ENCODE peak calls at places on chromosomes 11 and 22, in eight cellular contexts. X is fibroblast of lung, R is mesendoderm, N is trophoblast cell, I is SK-N-SH, J is mammary epithelial cell, U is hepatocyte, V is HCT116. L is an unnamed sample.

GRCh38 chr11:69105431-69106123 is 50.2 kb upstream of the SMIM38 start:
- DNase-seq in X (no peak), R (no peak), N (no peak), I (peak; percentile 80), J (no peak), U (no peak), V (no peak), L (no peak)

GRCh38 chr11:76194872-76195668 is 11.2 kb downstream of the WNT11 start:
- DNase-seq in X (no peak), R (no peak), N (no peak), I (no peak), J (no peak), U (no peak), V (no peak), L (no peak)

GRCh38 chr11:113632981-113633380 is 73.1 kb downstream of the TMPRSS5 start:
- DNase-seq in X (no peak), R (no peak), N (no peak), I (no peak), J (no peak), U (no peak), V (no peak), L (no peak)

GRCh38 chr22:31087744-31088215 is 6.7 kb downstream of the SMTN start:
- DNase-seq in X (no peak), R (no peak), N (no peak), I (peak; percentile 8), J (no peak), U (no peak), V (no peak), L (no peak)

GRCh38 chr22:32410459-32410858 is 1.6 kb downstream of the RTCB start:
- DNase-seq in X (no peak), R (no peak), N (peak; percentile 30), I (no peak), J (peak; percentile 69), U (no peak), V (no peak), L (no peak)

GRCh38 chr11:62544521-62545436 is 1.8 kb downstream of the AHNAK start:
- DNase-seq in X (no peak), R (no peak), N (no peak), I (no peak), J (no peak), U (peak; percentile 55), V (no peak), L (no peak)

GRCh38 chr22:32627091-32627490 is 152.5 kb downstream of the FBXO7 start:
- DNase-seq in X (no peak), R (no peak), N (no peak), I (no peak), J (no peak), U (no peak), V (no peak), L (no peak)

GRCh38 chr11:76233936-76234703 is 27.8 kb upstream of the WNT11 start:
- DNase-seq in X (peak; percentile 44), R (no peak), N (peak; percentile 64), I (peak; percentile 74), J (peak; percentile 14), U (peak; percentile 46), V (no peak), L (peak; percentile 89)

GRCh38 chr22:46267431-46268279 is at the start of gene TTC38:
- DNase-seq in X (peak; percentile 78), R (peak; percentile 77), N (peak; percentile 73), I (peak; percentile 99), J (peak; percentile 68), U (peak; percentile 91), V (peak; percentile 75), L (peak; percentile 82)

GRCh38 chr22:20424553-20424936 is 13.1 kb downstream of the SCARF2 start:
- DNase-seq in X (no peak), R (no peak), N (no peak), I (no peak), J (no peak), U (no peak), V (no peak), L (no peak)

GRCh38 chr11:12674571-12674935 is 332 bp downstream of the TEAD1 start:
- DNase-seq in X (no peak), R (no peak), N (no peak), I (peak; percentile 81), J (no peak), U (no peak), V (no peak), L (no peak)

GRCh38 chr22:50548046-50548912 is 2.6 kb downstream of the KLHDC7B start:
- DNase-seq in X (no peak), R (no peak), N (no peak), I (peak; percentile 38), J (no peak), U (no peak), V (no peak), L (peak; percentile 84)

GRCh38 chr11:86515297-86516094 is 140.8 kb downstream of the CCDC81 start:
- DNase-seq in X (peak; percentile 74), R (peak; percentile 93), N (peak; percentile 69), I (peak; percentile 43), J (peak; percentile 97), U (peak; percentile 60), V (no peak), L (no peak)

GRCh38 chr22:50007057-50007511 is 5.5 kb downstream of the IL17REL start:
- DNase-seq in X (no peak), R (no peak), N (no peak), I (no peak), J (no peak), U (peak; percentile 26), V (no peak), L (no peak)

DNA sequence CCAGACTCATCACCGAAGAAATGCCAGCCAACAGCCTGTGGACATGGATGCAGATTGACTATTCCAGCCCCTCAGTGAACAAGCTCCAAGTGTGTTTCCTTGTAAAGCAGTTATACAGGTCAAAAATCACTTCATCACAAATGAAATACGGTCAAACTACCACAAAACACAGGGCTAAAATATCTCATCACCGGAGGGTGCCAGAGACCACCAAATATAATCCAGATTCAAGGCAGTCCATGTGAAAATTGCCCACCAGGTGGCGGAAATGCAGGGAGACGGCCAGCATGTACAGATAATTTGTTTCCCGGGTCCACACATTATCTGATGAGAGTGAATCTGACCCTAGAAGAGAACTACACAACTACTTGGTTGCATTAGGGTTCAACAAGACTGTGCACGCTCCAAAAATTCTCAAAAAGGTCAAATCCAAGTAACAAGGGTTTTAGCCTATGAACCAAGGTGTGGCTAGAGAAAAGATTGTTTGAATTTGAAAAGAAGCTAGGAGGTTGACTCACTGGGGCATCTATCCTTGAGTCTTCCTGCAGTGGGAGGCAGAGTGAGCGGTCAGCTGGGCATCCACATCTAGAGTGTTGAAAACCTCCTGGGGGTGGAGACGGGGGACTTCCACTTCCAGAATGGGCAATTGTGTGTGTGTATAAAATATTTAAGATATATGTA is 71.7 kb downstream of the IGLL5 start:
- DNase-seq in X (peak; percentile 82), R (peak; percentile 77), N (peak; percentile 35), I (peak; percentile 73), J (peak; percentile 48), U (peak; percentile 88), V (peak; percentile 80), L (peak; percentile 95)
- H3K27me3 ChIP-seq in X (peaks cover 5% of the 10 kb centered on the region), R (no peaks in the 10 kb centered on the region), N (no peaks in the 10 kb centered on the region), I (no peaks in the 10 kb centered on the region), J (no peaks in the 10 kb centered on the region), U (peaks cover 3% of the 10 kb centered on the region), V (no peaks in the 10 kb centered on the region), L (no peaks in the 10 kb centered on the region)

GRCh38 chr11:2670541-2671100 is 29.2 kb downstream of the KCNQ1OT1 start:
- DNase-seq in X (no peak), R (no peak), N (no peak), I (no peak), J (no peak), U (no peak), V (no peak), L (no peak)

GRCh38 chr11:2672553-2673249 is 27.1 kb downstream of the KCNQ1OT1 start:
- DNase-seq in X (no peak), R (no peak), N (no peak), I (no peak), J (no peak), U (no peak), V (no peak), L (no peak)

GRCh38 chr11:2669926-2670469 is 29.8 kb downstream of the KCNQ1OT1 start:
- DNase-seq in X (no peak), R (no peak), N (no peak), I (no peak), J (no peak), U (no peak), V (no peak), L (no peak)

GRCh38 chr11:2673250-2673610 is 26.6 kb downstream of the KCNQ1OT1 start:
- DNase-seq in X (no peak), R (peak; percentile 22), N (no peak), I (no peak), J (no peak), U (no peak), V (no peak), L (no peak)

DNA sequence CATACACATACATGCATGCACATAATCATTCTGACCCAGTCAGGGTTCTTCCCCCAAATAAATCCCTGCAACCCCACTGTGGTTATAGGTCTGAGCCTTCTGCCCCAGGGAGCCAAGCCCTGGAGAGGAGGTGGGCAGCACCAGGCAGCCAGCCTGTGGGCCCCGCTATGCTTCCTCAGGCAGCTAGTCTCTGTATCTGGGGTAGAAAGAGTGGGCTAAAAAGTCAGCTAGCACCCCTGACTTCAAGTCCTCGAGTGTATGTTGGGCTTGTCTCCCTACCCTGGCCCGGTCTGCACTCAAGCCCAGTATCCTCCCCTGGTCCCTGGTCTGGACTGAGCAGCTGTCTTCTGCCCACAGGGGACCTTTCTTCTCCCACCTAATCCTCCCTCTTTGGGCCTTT is 28.0 kb downstream of the KCNQ1OT1 start:
- DNase-seq in X (no peak), R (no peak), N (no peak), I (no peak), J (no peak), U (no peak), V (no peak), L (no peak)
- H3K79me2 ChIP-seq in X (no peaks in the 10 kb centered on the region), R (no peaks in the 10 kb centered on the region), N (no peaks in the 10 kb centered on the region), I (peaks cover 2% of the 10 kb centered on the region), J (no peaks in the 10 kb centered on the region), U (peaks cover 90% of the 10 kb centered on the region), V (peaks cover 9% of the 10 kb centered on the region), L (peaks cover 37% of the 10 kb centered on the region)

GRCh38 chr11:61332823-61333637 is at the start of the genes DDB1 and TKFC:
- DNase-seq in X (peak; percentile 91), R (peak; percentile 98), N (peak; percentile 98), I (peak; percentile 99), J (peak; percentile 92), U (peak; percentile 98), V (peak; percentile 83), L (peak; percentile 98)

GRCh38 chr11:61334434-61335354 is 1.7 kb downstream of the TKFC start:
- DNase-seq in X (peak; percentile 46), R (peak; percentile 41), N (peak; percentile 19), I (no peak), J (peak; percentile 45), U (peak; percentile 56), V (no peak), L (peak; percentile 41)

GRCh38 chr11:61336171-61336935 is 3.3 kb downstream of the TKFC start:
- DNase-seq in X (peak; percentile 68), R (peak; percentile 91), N (peak; percentile 85), I (peak; percentile 91), J (peak; percentile 75), U (peak; percentile 91), V (peak; percentile 59), L (peak; percentile 95)

GRCh38 chr11:61333638-61334433 is 808 bp downstream of the TKFC start:
- DNase-seq in X (no peak), R (no peak), N (no peak), I (peak; percentile 36), J (no peak), U (no peak), V (no peak), L (peak; percentile 60)

GRCh38 chr11:61335355-61335710 is 2.3 kb downstream of the TKFC start:
- DNase-seq in X (no peak), R (no peak), N (no peak), I (no peak), J (no peak), U (no peak), V (no peak), L (peak; percentile 45)
- H3K27me3 ChIP-seq in X (no peaks in the 10 kb centered on the region), R (no peaks in the 10 kb centered on the region), N (no peaks in the 10 kb centered on the region), I (no peaks in the 10 kb centered on the region), J (no peaks in the 10 kb centered on the region), U (no peaks in the 10 kb centered on the region), V (no peaks in the 10 kb centered on the region), L (no peaks in the 10 kb centered on the region)

GRCh38 chr22:33842421-33843094 is 77.7 kb downstream of the LARGE1 start:
- DNase-seq in X (no peak), R (no peak), N (no peak), I (no peak), J (no peak), U (no peak), V (no peak), L (no peak)
- H3K79me2 ChIP-seq in X (no peaks in the 10 kb centered on the region), R (peaks cover 24% of the 10 kb centered on the region), N (peaks cover 2% of the 10 kb centered on the region), I (no peaks in the 10 kb centered on the region), J (no peaks in the 10 kb centered on the region), U (peaks cover 58% of the 10 kb centered on the region), V (no peaks in the 10 kb centered on the region), L (no peaks in the 10 kb centered on the region)

L was measured in Karpas-422.